ENCODE peak calls at places on chromosomes 7 and 10, in four cellular contexts. One of them, this sample, is unnamed.

GRCh38 chr10:3091346-3091787 is 24.0 kb downstream of the PFKP start:
- DNase-seq in iris pigment epithelial cell: peak; percentile 99
- DNase-seq in stimulated activated CD8-positive, alpha-beta memory T cell treated with anti-CD3 and anti-CD28 coated beads, Interleukin-15, amount 100 ng/mL, for 1 hour: no peak
- DNase-seq in CMK: no peak
- DNase-seq in this sample: no peak

GRCh38 chr10:4254101-4254994 is 469.3 kb upstream of the KLF6 start:
- DNase-seq in CMK: no peak
- DNase-seq in iris pigment epithelial cell: peak; percentile 97
- DNase-seq in stimulated activated CD8-positive, alpha-beta memory T cell treated with anti-CD3 and anti-CD28 coated beads, Interleukin-15, amount 100 ng/mL, for 1 hour: no peak
- DNase-seq in this sample: no peak

GRCh38 chr7:155267023-155267422 is 30.7 kb upstream of the INSIG1 start:
- DNase-seq in CMK: no peak
- DNase-seq in iris pigment epithelial cell: no peak
- DNase-seq in stimulated activated CD8-positive, alpha-beta memory T cell treated with anti-CD3 and anti-CD28 coated beads, Interleukin-15, amount 100 ng/mL, for 1 hour: no peak
- DNase-seq in this sample: no peak

GRCh38 chr10:131127122-131127589 is 184.4 kb downstream of the TCERG1L start:
- DNase-seq in CMK: no peak
- DNase-seq in iris pigment epithelial cell: no peak
- DNase-seq in stimulated activated CD8-positive, alpha-beta memory T cell treated with anti-CD3 and anti-CD28 coated beads, Interleukin-15, amount 100 ng/mL, for 1 hour: no peak
- DNase-seq in this sample: no peak

GRCh38 chr7:55587687-55588378 is 15.5 kb upstream of the VOPP1 start:
- DNase-seq in stimulated activated CD8-positive, alpha-beta memory T cell treated with anti-CD3 and anti-CD28 coated beads, Interleukin-15, amount 100 ng/mL, for 1 hour: no peak
- DNase-seq in CMK: no peak
- DNase-seq in iris pigment epithelial cell: no peak
- DNase-seq in this sample: no peak

GRCh38 chr7:150954201-150954985 is 23.7 kb downstream of the KCNH2 start:
- DNase-seq in stimulated activated CD8-positive, alpha-beta memory T cell treated with anti-CD3 and anti-CD28 coated beads, Interleukin-15, amount 100 ng/mL, for 1 hour: no peak
- DNase-seq in iris pigment epithelial cell: no peak
- DNase-seq in CMK: no peak
- DNase-seq in this sample: no peak

GRCh38 chr7:41579961-41580935 is 122.6 kb downstream of the INHBA start:
- DNase-seq in iris pigment epithelial cell: peak; percentile 81
- DNase-seq in CMK: no peak
- DNase-seq in stimulated activated CD8-positive, alpha-beta memory T cell treated with anti-CD3 and anti-CD28 coated beads, Interleukin-15, amount 100 ng/mL, for 1 hour: no peak
- DNase-seq in this sample: no peak

GRCh38 chr10:127293640-127294039 is 97.2 kb upstream of the INSYN2A start:
- DNase-seq in stimulated activated CD8-positive, alpha-beta memory T cell treated with anti-CD3 and anti-CD28 coated beads, Interleukin-15, amount 100 ng/mL, for 1 hour: peak; percentile 14
- DNase-seq in CMK: no peak
- DNase-seq in iris pigment epithelial cell: no peak
- DNase-seq in this sample: no peak

GRCh38 chr7:30247546-30248386 is 36.6 kb upstream of the ZNRF2 start:
- DNase-seq in stimulated activated CD8-positive, alpha-beta memory T cell treated with anti-CD3 and anti-CD28 coated beads, Interleukin-15, amount 100 ng/mL, for 1 hour: no peak
- DNase-seq in CMK: no peak
- DNase-seq in iris pigment epithelial cell: no peak
- DNase-seq in this sample: no peak

GRCh38 chr7:29485376-29486190 is 78.1 kb upstream of the PRR15 start:
- DNase-seq in CMK: no peak
- DNase-seq in stimulated activated CD8-positive, alpha-beta memory T cell treated with anti-CD3 and anti-CD28 coated beads, Interleukin-15, amount 100 ng/mL, for 1 hour: no peak
- DNase-seq in iris pigment epithelial cell: no peak
- DNase-seq in this sample: no peak

GRCh38 chr7:29920491-29920890 is 69.1 kb downstream of the SCRN1 start:
- DNase-seq in CMK: no peak
- DNase-seq in iris pigment epithelial cell: no peak
- DNase-seq in stimulated activated CD8-positive, alpha-beta memory T cell treated with anti-CD3 and anti-CD28 coated beads, Interleukin-15, amount 100 ng/mL, for 1 hour: no peak
- DNase-seq in this sample: no peak

This sample was measured in Peyer's patch.